ENCODE peak calls at places on chromosomes 6 and 20, in four cellular contexts. R is AG04450, D is GM06990, A is AG10803. W is an unnamed sample.

GRCh38 chr20:22921595-22922421 is 113.3 kb upstream of the SSTR4 start:
- DNase-seq in R (no peak), D (no peak), A (peak; percentile 65), W (peak; percentile 74)

GRCh38 chr6:50128420-50129005 is 78.8 kb upstream of the DEFB112 start:
- DNase-seq in R (no peak), D (no peak), A (peak; percentile 30), W (peak; percentile 44)

GRCh38 chr6:35489995-35490791 is 6.7 kb downstream of the TEAD3 start:
- DNase-seq in R (peak; percentile 72), D (no peak), A (peak; percentile 80), W (peak; percentile 59)

GRCh38 chr20:23820493-23820892 is 6.0 kb downstream of the CST2 start:
- DNase-seq in R (no peak), D (no peak), A (no peak), W (peak; percentile 63)

GRCh38 chr6:117602151-117602898 is at the start of gene GOPC:
- DNase-seq in R (peak; percentile 96), D (peak; percentile 94), A (peak; percentile 98), W (peak; percentile 99)

GRCh38 chr6:124269733-124270132 is 466.1 kb downstream of the NKAIN2 start:
- DNase-seq in R (no peak), D (no peak), A (no peak), W (no peak)

GRCh38 chr6:44696686-44697085 is 309.2 kb downstream of the CDC5L start:
- DNase-seq in R (no peak), D (no peak), A (peak; percentile 95), W (no peak)

GRCh38 chr6:169854083-169854725 is 102.8 kb downstream of the ERMARD start:
- DNase-seq in R (no peak), D (no peak), A (no peak), W (no peak)

GRCh38 chr20:15637971-15638754 is 935.1 kb downstream of the KIF16B start:
- DNase-seq in R (no peak), D (no peak), A (peak; percentile 49), W (no peak)

GRCh38 chr20:57622579-57623381 is 2.6 kb upstream of the ZBP1 start:
- DNase-seq in R (no peak), D (peak; percentile 70), A (peak; percentile 42), W (peak; percentile 35)

GRCh38 chr20:4413314-4414045 is 308.2 kb upstream of the PRND start:
- DNase-seq in R (no peak), D (no peak), A (no peak), W (no peak)

GRCh38 chr6:14430218-14430617 is 312.6 kb downstream of the CD83 start:
- DNase-seq in R (no peak), D (no peak), A (no peak), W (no peak)

GRCh38 chr6:14922306-14922705 is 323.6 kb upstream of the JARID2 start:
- DNase-seq in R (no peak), D (no peak), A (peak; percentile 13), W (no peak)

GRCh38 chr6:2021713-2022125 is 223.7 kb downstream of the GMDS start:
- DNase-seq in R (peak; percentile 58), D (no peak), A (peak; percentile 94), W (peak; percentile 54)

GRCh38 chr20:45489083-45489531 is 19.6 kb downstream of the WFDC2 start:
- DNase-seq in R (no peak), D (no peak), A (no peak), W (no peak)

GRCh38 chr20:60653111-60653845 is 598.8 kb upstream of the CDH4 start:
- DNase-seq in R (no peak), D (no peak), A (peak; percentile 64), W (no peak)

GRCh38 chr6:151680846-151681425 is 126.5 kb upstream of the ESR1 start:
- DNase-seq in R (no peak), D (no peak), A (no peak), W (no peak)

GRCh38 chr20:40728470-40728869 is 39.4 kb upstream of the MAFB start:
- DNase-seq in R (no peak), D (no peak), A (no peak), W (peak; percentile 3)
- TF ChIP-seq CTCF in R (peak; percentile 37), D (peak; percentile 32), A (no peak), W (no peak)

DNA sequence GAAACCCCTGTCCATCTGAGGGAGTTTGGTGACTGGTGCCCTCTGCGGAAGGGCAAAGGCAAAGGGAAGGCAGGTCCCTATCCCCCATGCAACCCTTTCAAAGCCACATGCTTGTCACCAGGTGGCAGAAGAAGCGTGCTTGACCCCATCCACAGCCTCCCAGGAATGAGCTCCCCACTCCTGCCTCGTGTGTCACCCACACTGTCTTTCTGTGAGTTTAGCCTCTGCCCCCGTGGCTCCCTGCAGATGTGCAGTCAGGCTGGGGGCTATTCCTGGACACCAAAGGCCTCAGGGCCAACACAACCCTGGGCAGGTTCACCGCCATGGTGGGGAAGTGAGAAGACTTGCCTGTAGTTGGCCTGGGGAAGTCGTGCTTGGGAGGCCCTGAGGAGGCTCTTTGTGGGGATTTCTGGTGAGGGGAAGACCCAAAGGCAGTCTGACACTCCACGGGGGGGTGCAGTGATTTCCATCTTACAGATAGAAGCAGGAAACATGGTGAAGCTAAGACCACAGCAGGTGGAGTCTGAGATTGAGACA is 16.6 kb upstream of the PCMTD2 start:
- DNase-seq in R (no peak), D (peak; percentile 64), A (no peak), W (no peak)
- H3K4me3 ChIP-seq in R (no peak overlapping the region), D (no peak overlapping the region), A (no peak overlapping the region), W (no peak overlapping the region)

GRCh38 chr6:130259557-130259956 is 36.8 kb upstream of the SAMD3 start:
- DNase-seq in R (no peak), D (peak; percentile 33), A (no peak), W (no peak)
- TF ChIP-seq CTCF in R (no peak), D (no peak), A (no peak), W (no peak)

GRCh38 chr6:158109744-158110143 is 58.3 kb downstream of the SERAC1 start:
- DNase-seq in R (no peak), D (no peak), A (peak; percentile 38), W (no peak)

GRCh38 chr6:158110986-158111385 is 57.1 kb downstream of the SERAC1 start:
- DNase-seq in R (no peak), D (no peak), A (no peak), W (no peak)

GRCh38 chr6:158115102-158115501 is 53.0 kb downstream of the SERAC1 start:
- DNase-seq in R (no peak), D (no peak), A (no peak), W (no peak)

GRCh38 chr6:158115508-158115907 is 52.6 kb downstream of the SERAC1 start:
- DNase-seq in R (no peak), D (no peak), A (no peak), W (no peak)

GRCh38 chr6:158111987-158112386 is 56.1 kb downstream of the SERAC1 start:
- DNase-seq in R (no peak), D (no peak), A (no peak), W (no peak)
- H3K4me3 ChIP-seq in R (no peak overlapping the region), D (no peak overlapping the region), A (no peak overlapping the region), W (no peak overlapping the region)

DNA sequence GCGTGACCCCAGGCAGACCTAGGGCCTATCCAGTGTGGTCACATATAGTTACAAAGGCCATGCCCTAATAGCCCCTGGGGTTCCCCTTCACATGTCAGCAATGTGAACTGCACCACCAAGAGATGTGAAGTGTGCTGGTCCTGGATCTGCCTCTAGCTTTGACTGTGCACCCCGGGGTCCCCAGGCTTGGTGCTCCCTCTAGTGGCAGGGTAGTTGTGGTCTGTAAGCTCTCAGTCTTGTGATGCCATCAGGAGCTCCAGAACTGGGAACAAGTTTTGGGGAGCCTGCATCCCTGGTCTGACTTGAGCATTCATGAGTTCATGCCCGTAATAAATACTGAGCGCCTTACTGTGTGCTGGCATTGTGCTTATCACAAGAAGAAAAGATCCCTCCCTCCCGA is 143.4 kb downstream of the DHX35 start:
- DNase-seq in R (no peak), D (no peak), A (no peak), W (no peak)
- TF ChIP-seq CTCF in R (no peak), D (peak; percentile 12), A (no peak), W (no peak)

GRCh38 chr6:111870054-111870750 is 3.0 kb downstream of the FYN start:
- DNase-seq in R (no peak), D (no peak), A (no peak), W (no peak)
- H3K4me3 ChIP-seq in R (no peak overlapping the region), D (no peak overlapping the region), A (no peak overlapping the region), W (no peak overlapping the region)

GRCh38 chr20:47224300-47224791 is 132.2 kb downstream of the ZMYND8 start:
- DNase-seq in R (no peak), D (no peak), A (no peak), W (no peak)

GRCh38 chr20:47225458-47225857 is 131.0 kb downstream of the ZMYND8 start:
- DNase-seq in R (no peak), D (no peak), A (no peak), W (no peak)

GRCh38 chr20:47222728-47223127 is 133.8 kb downstream of the ZMYND8 start:
- DNase-seq in R (no peak), D (no peak), A (no peak), W (no peak)

GRCh38 chr20:47223896-47224295 is 132.6 kb downstream of the ZMYND8 start:
- DNase-seq in R (no peak), D (no peak), A (no peak), W (no peak)

DNA sequence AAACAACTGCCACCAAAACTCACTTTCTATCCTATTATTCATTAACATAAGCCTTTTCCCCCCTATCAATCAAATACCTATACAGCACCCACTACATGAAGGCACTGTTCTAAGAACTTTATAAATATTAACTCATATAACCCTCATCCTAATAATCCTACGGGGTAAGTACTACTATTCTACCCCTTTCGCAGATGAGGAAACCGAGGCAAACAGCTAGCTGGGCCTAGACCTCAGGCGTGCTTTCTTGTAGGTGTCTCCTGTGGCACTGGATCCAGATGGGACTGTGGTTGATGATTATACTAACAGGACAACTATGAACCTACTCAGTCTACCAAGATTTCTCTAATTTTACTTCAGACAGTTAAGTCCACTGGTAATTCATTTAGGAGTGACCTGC is 131.6 kb downstream of the ZMYND8 start:
- DNase-seq in R (no peak), D (no peak), A (no peak), W (no peak)
- TF ChIP-seq CTCF in R (no peak), D (no peak), A (no peak), W (no peak)

GRCh38 chr6:11459002-11459658 is 78.4 kb upstream of the TMEM170B start:
- DNase-seq in R (no peak), D (peak; percentile 54), A (no peak), W (no peak)
- H3K4me3 ChIP-seq in R (no peak overlapping the region), D (no peak overlapping the region), A (no peak overlapping the region), W (no peak overlapping the region)

GRCh38 chr20:32019156-32019510 is 8.9 kb downstream of the CCM2L start:
- DNase-seq in R (no peak), D (no peak), A (no peak), W (no peak)

GRCh38 chr20:32019563-32020463 is 9.6 kb downstream of the CCM2L start:
- DNase-seq in R (no peak), D (no peak), A (no peak), W (no peak)

GRCh38 chr20:32021091-32021490 is 10.9 kb downstream of the CCM2L start:
- DNase-seq in R (no peak), D (no peak), A (peak; percentile 16), W (no peak)

GRCh38 chr20:32018269-32019155 is 8.3 kb downstream of the CCM2L start:
- DNase-seq in R (no peak), D (no peak), A (no peak), W (no peak)

GRCh38 chr20:32017711-32018251 is 7.5 kb downstream of the CCM2L start:
- DNase-seq in R (no peak), D (no peak), A (no peak), W (no peak)
- TF ChIP-seq CTCF in R (no peak), D (peak; percentile 22), A (no peak), W (no peak)

W was measured in cardiac fibroblast.